ENCODE peak calls at places on chromosomes 1 and 21, in five cellular contexts. X is hepatocyte, M is psoas muscle, B is thoracic aorta, T is uterus. W is an unnamed sample. For H3K4me1, the result is how much of the 10 kb centered on the place peaks cover.

GRCh38 chr1:169909499-169909898 is 15.8 kb upstream of the SCYL3 start:
- DNase-seq in X (no peak), B (no peak), T (no peak), M (no peak), W (no peak)

GRCh38 chr1:248696261-248696660 is 6.3 kb downstream of the OR14I1 start:
- DNase-seq in T (no peak), B (no peak), M (no peak), X (no peak), W (no peak)

GRCh38 chr1:151832318-151832984 is 849 bp upstream of the RORC start:
- DNase-seq in B (no peak), X (peak), M (peak), T (peak), W (peak)

GRCh38 chr1:55618203-55618602 is 403.0 kb upstream of the USP24 start:
- DNase-seq in B (no peak), T (no peak), X (peak), M (no peak), W (no peak)

GRCh38 chr1:58794585-58794984 is 10.7 kb upstream of the JUN start:
- DNase-seq in X (no peak), M (no peak), B (no peak), T (no peak), W (no peak)

GRCh38 chr21:45724345-45724961 is 80.9 kb downstream of the PCBP3 start:
- DNase-seq in T (no peak), X (no peak), M (no peak), B (no peak), W (no peak)

GRCh38 chr1:84995484-84996334 is 1.2 kb downstream of the MCOLN2 start:
- DNase-seq in M (no peak), T (no peak), X (no peak), B (no peak), W (no peak)

GRCh38 chr1:31801450-31801849 is 14.4 kb downstream of the SPOCD1 start:
- DNase-seq in M (no peak), X (no peak), T (no peak), B (no peak), W (no peak)

GRCh38 chr1:59150537-59151386 is 146.1 kb upstream of the FGGY start:
- DNase-seq in T (peak), M (peak), B (peak), X (peak), W (peak)

GRCh38 chr1:26730695-26731094 is 34.9 kb downstream of the ARID1A start:
- DNase-seq in B (no peak), M (no peak), T (no peak), X (no peak), W (no peak)

GRCh38 chr1:178512566-178513277 is at the start of gene TEX35:
- DNase-seq in M (no peak), T (no peak), B (no peak), X (no peak), W (no peak)

GRCh38 chr1:54172614-54173312 is 20.0 kb upstream of the CDCP2 start:
- DNase-seq in M (no peak), T (no peak), X (no peak), B (no peak), W (no peak)

GRCh38 chr1:233631810-233632375 is 18.0 kb downstream of the KCNK1 start:
- DNase-seq in B (no peak), X (no peak), M (no peak), T (no peak), W (no peak)

DNA sequence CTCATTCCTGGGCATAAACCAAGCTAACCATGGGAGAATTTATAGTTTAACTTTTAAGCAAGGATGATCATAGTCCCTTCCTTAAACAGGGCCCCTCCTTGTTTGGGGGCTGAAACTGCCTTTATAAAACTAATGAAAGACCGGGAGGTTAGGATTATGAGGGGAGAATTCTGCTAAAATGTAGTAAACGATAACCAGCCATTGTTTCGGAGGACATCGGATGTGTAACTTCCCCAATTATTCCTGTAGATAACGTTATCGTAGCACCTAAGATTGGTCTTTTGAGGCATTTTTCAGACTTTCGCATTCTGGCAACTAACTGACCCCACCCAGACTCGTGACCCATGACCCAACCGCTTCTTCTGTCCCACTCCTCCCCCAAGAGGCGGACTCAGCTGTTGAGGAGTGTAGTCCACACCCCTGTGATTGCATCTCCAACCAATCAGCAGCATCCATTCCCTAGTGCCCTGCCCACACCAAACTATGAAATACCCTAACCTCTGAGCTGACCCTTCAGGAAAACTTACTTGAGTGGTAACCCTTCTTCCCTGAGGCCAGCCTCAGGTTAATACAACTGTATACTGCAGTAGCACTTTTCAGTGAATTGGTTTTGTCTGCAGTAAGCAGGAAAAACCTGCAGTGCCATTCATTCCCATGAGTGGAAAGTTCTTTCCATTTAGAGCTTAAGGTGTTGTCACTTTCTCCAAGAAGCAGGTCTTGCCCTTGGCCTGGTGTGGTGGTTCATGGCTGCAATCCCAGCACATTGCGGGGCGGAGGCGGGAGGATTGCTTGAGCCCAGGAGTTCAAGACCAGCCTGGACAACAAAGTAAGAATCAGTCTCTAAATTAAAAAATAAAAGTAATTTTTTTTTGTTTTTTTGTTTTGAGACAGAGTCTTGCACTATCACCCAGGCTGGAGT is 823 bp upstream of the SYF2 start:
- DNase-seq in B (peak), X (peak), T (peak), M (peak), W (peak)
- TF ChIP-seq CTCF in B (no peak), X (no peak), T (no peak), M (no peak), W (no peak)

DNA sequence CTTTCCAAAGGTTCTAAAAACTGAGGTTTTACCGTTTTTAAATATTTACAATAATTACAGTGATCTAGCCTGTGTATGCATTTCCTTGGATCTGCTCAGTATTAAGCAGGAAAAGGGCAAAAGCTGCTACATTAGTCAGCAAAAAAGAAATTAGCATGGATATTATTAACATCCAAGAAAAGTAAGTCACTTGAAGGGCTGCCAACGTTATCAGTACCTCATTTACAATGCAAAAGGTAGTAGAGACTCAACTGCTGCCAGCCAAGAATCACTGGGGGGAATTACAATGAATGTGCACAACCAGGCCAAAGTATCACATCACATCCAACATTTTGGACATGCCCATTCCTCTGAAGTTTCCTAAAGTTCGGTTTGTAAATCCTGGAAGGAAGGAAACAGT is 1.9 kb downstream of the CNN3 start:
- DNase-seq in B (no peak), X (no peak), T (no peak), M (no peak), W (no peak)
- H3K4me1 ChIP-seq in B (under half), X (under half), T (under half), M (under half), W (under half)

GRCh38 chr1:150537732-150538684 is 11.2 kb upstream of the ADAMTSL4 start:
- DNase-seq in X (peak), B (no peak), T (peak), M (peak), W (no peak)
- TF ChIP-seq CTCF in X (no peak), B (no peak), T (no peak), M (no peak), W (no peak)

GRCh38 chr1:37978541-37978940 is 11.3 kb downstream of the SF3A3 start:
- DNase-seq in X (no peak), T (no peak), B (no peak), M (no peak), W (no peak)
- H3K4me1 ChIP-seq in X (under half), T (under half), B (under half), M (under half), W (under half)

GRCh38 chr1:70977575-70977974 is 70.0 kb downstream of the PTGER3 start:
- DNase-seq in M (no peak), B (no peak), T (no peak), X (no peak), W (no peak)

GRCh38 chr1:70979879-70980278 is 67.7 kb downstream of the PTGER3 start:
- DNase-seq in B (no peak), X (no peak), T (no peak), M (no peak), W (no peak)

GRCh38 chr1:70979313-70979712 is 68.3 kb downstream of the PTGER3 start:
- DNase-seq in B (no peak), X (no peak), T (no peak), M (no peak), W (no peak)

GRCh38 chr1:70980361-70980760 is 67.3 kb downstream of the PTGER3 start:
- DNase-seq in B (no peak), T (no peak), X (no peak), M (no peak), W (no peak)

GRCh38 chr1:70978623-70979022 is 69.0 kb downstream of the PTGER3 start:
- DNase-seq in M (no peak), T (no peak), B (no peak), X (no peak), W (no peak)
- TF ChIP-seq CTCF in M (no peak), T (no peak), B (no peak), X (no peak), W (no peak)

W was measured in lung.